ENCODE peak calls at places on chromosome 7, in eight cellular contexts. One of them, this sample, is unnamed.

GRCh38 chr7:143479055-143479766 is 1.5 kb downstream of the TAS2R41 start:
- DNase-seq in fibroblast of mammary gland: peak; percentile 63
- DNase-seq in cardiac muscle cell: no peak
- DNase-seq in astrocyte of the spinal cord: no peak
- DNase-seq in OCI-LY7: no peak
- DNase-seq in left ventricle myocardium inferior: no peak
- DNase-seq in colonic mucosa: no peak
- DNase-seq in transverse colon: no peak
- DNase-seq in this sample: no peak

GRCh38 chr7:75662579-75663301 is 76.0 kb downstream of the HIP1 start:
- DNase-seq in fibroblast of mammary gland: peak; percentile 22
- DNase-seq in cardiac muscle cell: no peak
- DNase-seq in astrocyte of the spinal cord: no peak
- DNase-seq in OCI-LY7: peak; percentile 91
- DNase-seq in left ventricle myocardium inferior: no peak
- DNase-seq in colonic mucosa: no peak
- DNase-seq in transverse colon: peak; percentile 38
- DNase-seq in this sample: no peak

GRCh38 chr7:41921453-41921912 is 218.6 kb upstream of the INHBA start:
- DNase-seq in fibroblast of mammary gland: peak; percentile 93
- DNase-seq in cardiac muscle cell: peak; percentile 75
- DNase-seq in astrocyte of the spinal cord: no peak
- DNase-seq in OCI-LY7: no peak
- DNase-seq in left ventricle myocardium inferior: no peak
- DNase-seq in colonic mucosa: no peak
- DNase-seq in transverse colon: no peak
- DNase-seq in this sample: no peak

GRCh38 chr7:130881091-130881798 is 147.2 kb upstream of the KLF14 start:
- DNase-seq in fibroblast of mammary gland: peak; percentile 24
- DNase-seq in cardiac muscle cell: no peak
- DNase-seq in astrocyte of the spinal cord: no peak
- DNase-seq in OCI-LY7: no peak
- DNase-seq in left ventricle myocardium inferior: no peak
- DNase-seq in colonic mucosa: no peak
- DNase-seq in transverse colon: no peak
- DNase-seq in this sample: no peak

GRCh38 chr7:2037805-2038635 is 194.7 kb downstream of the MAD1L1 start:
- DNase-seq in fibroblast of mammary gland: peak; percentile 49
- DNase-seq in cardiac muscle cell: peak; percentile 85
- DNase-seq in astrocyte of the spinal cord: peak; percentile 28
- DNase-seq in OCI-LY7: peak; percentile 47
- DNase-seq in left ventricle myocardium inferior: peak; percentile 53
- DNase-seq in colonic mucosa: no peak
- DNase-seq in transverse colon: no peak
- DNase-seq in this sample: no peak

GRCh38 chr7:22443370-22444180 is 56.4 kb downstream of the STEAP1B start:
- DNase-seq in fibroblast of mammary gland: peak; percentile 56
- DNase-seq in cardiac muscle cell: no peak
- DNase-seq in astrocyte of the spinal cord: peak; percentile 62
- DNase-seq in OCI-LY7: no peak
- DNase-seq in left ventricle myocardium inferior: no peak
- DNase-seq in colonic mucosa: peak; percentile 74
- DNase-seq in transverse colon: peak; percentile 48
- DNase-seq in this sample: no peak

GRCh38 chr7:2003931-2004812 is 228.6 kb downstream of the MAD1L1 start:
- DNase-seq in fibroblast of mammary gland: no peak
- DNase-seq in cardiac muscle cell: no peak
- DNase-seq in astrocyte of the spinal cord: no peak
- DNase-seq in OCI-LY7: no peak
- DNase-seq in left ventricle myocardium inferior: peak; percentile 13
- DNase-seq in colonic mucosa: no peak
- DNase-seq in transverse colon: no peak
- DNase-seq in this sample: no peak

GRCh38 chr7:5629941-5630340 is 151.5 kb downstream of the RNF216 start:
- DNase-seq in fibroblast of mammary gland: peak; percentile 81
- DNase-seq in cardiac muscle cell: peak; percentile 47
- DNase-seq in astrocyte of the spinal cord: peak; percentile 81
- DNase-seq in OCI-LY7: no peak
- DNase-seq in left ventricle myocardium inferior: no peak
- DNase-seq in colonic mucosa: no peak
- DNase-seq in transverse colon: no peak
- DNase-seq in this sample: no peak

GRCh38 chr7:93757421-93757820 is 133.1 kb downstream of the TFPI2 start:
- DNase-seq in fibroblast of mammary gland: peak; percentile 52
- DNase-seq in cardiac muscle cell: peak; percentile 43
- DNase-seq in astrocyte of the spinal cord: peak; percentile 5
- DNase-seq in OCI-LY7: no peak
- DNase-seq in left ventricle myocardium inferior: no peak
- DNase-seq in colonic mucosa: no peak
- DNase-seq in transverse colon: no peak
- DNase-seq in this sample: no peak

GRCh38 chr7:94366827-94367226 is 27.9 kb upstream of the COL1A2 start:
- DNase-seq in fibroblast of mammary gland: no peak
- DNase-seq in cardiac muscle cell: peak; percentile 57
- DNase-seq in astrocyte of the spinal cord: no peak
- DNase-seq in OCI-LY7: no peak
- DNase-seq in left ventricle myocardium inferior: no peak
- DNase-seq in colonic mucosa: no peak
- DNase-seq in transverse colon: no peak
- DNase-seq in this sample: no peak

GRCh38 chr7:32200593-32200992 is 130.4 kb upstream of the PDE1C start:
- DNase-seq in fibroblast of mammary gland: no peak
- DNase-seq in cardiac muscle cell: no peak
- DNase-seq in astrocyte of the spinal cord: no peak
- DNase-seq in OCI-LY7: no peak
- DNase-seq in left ventricle myocardium inferior: no peak
- DNase-seq in colonic mucosa: no peak
- DNase-seq in transverse colon: no peak
- DNase-seq in this sample: no peak

GRCh38 chr7:80637911-80638765 is at the start of gene CD36:
- DNase-seq in fibroblast of mammary gland: no peak
- DNase-seq in cardiac muscle cell: no peak
- DNase-seq in astrocyte of the spinal cord: no peak
- DNase-seq in OCI-LY7: no peak
- DNase-seq in left ventricle myocardium inferior: no peak
- DNase-seq in colonic mucosa: no peak
- DNase-seq in transverse colon: no peak
- DNase-seq in this sample: no peak

GRCh38 chr7:104272767-104273384 is 55.5 kb upstream of the LHFPL3 start:
- DNase-seq in fibroblast of mammary gland: peak; percentile 68
- DNase-seq in cardiac muscle cell: peak; percentile 53
- DNase-seq in astrocyte of the spinal cord: peak; percentile 49
- DNase-seq in OCI-LY7: peak; percentile 15
- DNase-seq in left ventricle myocardium inferior: no peak
- DNase-seq in colonic mucosa: peak; percentile 20
- DNase-seq in transverse colon: no peak
- DNase-seq in this sample: peak; percentile 48

GRCh38 chr7:3021825-3022224 is 21.8 kb downstream of the CARD11 start:
- DNase-seq in fibroblast of mammary gland: no peak
- DNase-seq in cardiac muscle cell: no peak
- DNase-seq in astrocyte of the spinal cord: no peak
- DNase-seq in OCI-LY7: no peak
- DNase-seq in left ventricle myocardium inferior: no peak
- DNase-seq in colonic mucosa: no peak
- DNase-seq in transverse colon: no peak
- DNase-seq in this sample: no peak

GRCh38 chr7:154167807-154168206 is 115.6 kb downstream of the DPP6 start:
- DNase-seq in fibroblast of mammary gland: no peak
- DNase-seq in cardiac muscle cell: no peak
- DNase-seq in astrocyte of the spinal cord: no peak
- DNase-seq in OCI-LY7: no peak
- DNase-seq in left ventricle myocardium inferior: no peak
- DNase-seq in colonic mucosa: no peak
- DNase-seq in transverse colon: no peak
- DNase-seq in this sample: no peak

GRCh38 chr7:50333266-50333665 is 28.8 kb downstream of the IKZF1 start:
- DNase-seq in fibroblast of mammary gland: no peak
- DNase-seq in cardiac muscle cell: no peak
- DNase-seq in astrocyte of the spinal cord: no peak
- DNase-seq in OCI-LY7: peak; percentile 45
- DNase-seq in left ventricle myocardium inferior: no peak
- DNase-seq in colonic mucosa: no peak
- DNase-seq in transverse colon: no peak
- DNase-seq in this sample: no peak

GRCh38 chr7:86407291-86407690 is 236.4 kb upstream of the GRM3 start:
- DNase-seq in fibroblast of mammary gland: no peak
- DNase-seq in cardiac muscle cell: no peak
- DNase-seq in astrocyte of the spinal cord: peak; percentile 76
- DNase-seq in OCI-LY7: no peak
- DNase-seq in left ventricle myocardium inferior: no peak
- DNase-seq in colonic mucosa: no peak
- DNase-seq in transverse colon: no peak
- DNase-seq in this sample: no peak

GRCh38 chr7:97858221-97858620 is 14.0 kb downstream of the ASNS start:
- DNase-seq in fibroblast of mammary gland: no peak
- DNase-seq in cardiac muscle cell: no peak
- DNase-seq in astrocyte of the spinal cord: no peak
- DNase-seq in OCI-LY7: peak; percentile 13
- DNase-seq in left ventricle myocardium inferior: no peak
- DNase-seq in colonic mucosa: no peak
- DNase-seq in transverse colon: no peak
- DNase-seq in this sample: no peak

GRCh38 chr7:115593111-115593510 is 437.5 kb downstream of the TFEC start:
- DNase-seq in fibroblast of mammary gland: no peak
- DNase-seq in cardiac muscle cell: peak; percentile 31
- DNase-seq in astrocyte of the spinal cord: no peak
- DNase-seq in OCI-LY7: no peak
- DNase-seq in left ventricle myocardium inferior: no peak
- DNase-seq in colonic mucosa: no peak
- DNase-seq in transverse colon: no peak
- DNase-seq in this sample: no peak

GRCh38 chr7:128662091-128662490 is 10.0 kb upstream of the GARIN1A start:
- DNase-seq in fibroblast of mammary gland: no peak
- DNase-seq in cardiac muscle cell: no peak
- DNase-seq in astrocyte of the spinal cord: no peak
- DNase-seq in OCI-LY7: no peak
- DNase-seq in left ventricle myocardium inferior: no peak
- DNase-seq in colonic mucosa: no peak
- DNase-seq in transverse colon: no peak
- DNase-seq in this sample: no peak
- TF ChIP-seq CTCF in fibroblast of mammary gland: no peak
- TF ChIP-seq CTCF in cardiac muscle cell: no peak
- TF ChIP-seq CTCF in astrocyte of the spinal cord: no peak
- TF ChIP-seq CTCF in OCI-LY7: no peak
- TF ChIP-seq CTCF in left ventricle myocardium inferior: no peak
- TF ChIP-seq CTCF in colonic mucosa: no peak
- TF ChIP-seq CTCF in transverse colon: no peak
- TF ChIP-seq CTCF in this sample: no peak

DNA sequence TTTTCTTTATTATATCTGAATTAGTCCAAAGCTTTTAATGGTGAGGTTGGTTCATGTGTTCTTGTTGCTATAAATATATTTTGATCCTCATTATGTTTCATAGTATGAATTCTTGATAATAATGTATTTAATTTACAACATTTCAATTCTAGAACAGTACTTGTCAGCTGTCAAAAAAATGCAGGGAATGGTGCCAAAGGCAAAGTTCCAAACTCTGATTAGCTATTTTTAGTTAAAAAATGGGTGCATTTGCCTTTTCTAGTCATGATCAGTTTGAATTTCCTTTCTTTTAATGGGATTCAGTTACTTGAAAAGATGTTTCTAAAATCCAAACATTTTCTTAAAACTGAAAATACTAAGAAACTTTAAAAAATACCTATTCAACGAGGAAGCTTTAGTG is 49.6 kb downstream of the ANKIB1 start:
- DNase-seq in fibroblast of mammary gland: no peak
- DNase-seq in cardiac muscle cell: peak; percentile 18
- DNase-seq in astrocyte of the spinal cord: no peak
- DNase-seq in OCI-LY7: no peak
- DNase-seq in left ventricle myocardium inferior: no peak
- DNase-seq in colonic mucosa: no peak
- DNase-seq in transverse colon: no peak
- DNase-seq in this sample: no peak
- H3K4me3 ChIP-seq in fibroblast of mammary gland: no peak overlapping the region
- H3K4me3 ChIP-seq in cardiac muscle cell: no peak overlapping the region
- H3K4me3 ChIP-seq in astrocyte of the spinal cord: no peak overlapping the region
- H3K4me3 ChIP-seq in OCI-LY7: no peak overlapping the region
- H3K4me3 ChIP-seq in left ventricle myocardium inferior: peak overlapping the region; percentile 45
- H3K4me3 ChIP-seq in colonic mucosa: no peak overlapping the region
- H3K4me3 ChIP-seq in transverse colon: no peak overlapping the region
- H3K4me3 ChIP-seq in this sample: no peak overlapping the region

GRCh38 chr7:67636363-67637355 is 640.0 kb downstream of the TYW1 start:
- DNase-seq in fibroblast of mammary gland: no peak
- DNase-seq in cardiac muscle cell: peak; percentile 13
- DNase-seq in astrocyte of the spinal cord: no peak
- DNase-seq in OCI-LY7: no peak
- DNase-seq in left ventricle myocardium inferior: no peak
- DNase-seq in colonic mucosa: no peak
- DNase-seq in transverse colon: no peak
- DNase-seq in this sample: no peak
- TF ChIP-seq CTCF in fibroblast of mammary gland: no peak
- TF ChIP-seq CTCF in cardiac muscle cell: peak; percentile 20
- TF ChIP-seq CTCF in astrocyte of the spinal cord: no peak
- TF ChIP-seq CTCF in OCI-LY7: no peak
- TF ChIP-seq CTCF in left ventricle myocardium inferior: no peak
- TF ChIP-seq CTCF in colonic mucosa: no peak
- TF ChIP-seq CTCF in transverse colon: no peak
- TF ChIP-seq CTCF in this sample: peak; percentile 47

GRCh38 chr7:84187813-84188212 is 6.8 kb downstream of the SEMA3A start:
- DNase-seq in fibroblast of mammary gland: peak; percentile 53
- DNase-seq in cardiac muscle cell: peak; percentile 26
- DNase-seq in astrocyte of the spinal cord: peak; percentile 56
- DNase-seq in OCI-LY7: no peak
- DNase-seq in left ventricle myocardium inferior: no peak
- DNase-seq in colonic mucosa: no peak
- DNase-seq in transverse colon: no peak
- DNase-seq in this sample: no peak
- H3K4me3 ChIP-seq in fibroblast of mammary gland: no peak overlapping the region
- H3K4me3 ChIP-seq in cardiac muscle cell: no peak overlapping the region
- H3K4me3 ChIP-seq in astrocyte of the spinal cord: no peak overlapping the region
- H3K4me3 ChIP-seq in OCI-LY7: no peak overlapping the region
- H3K4me3 ChIP-seq in left ventricle myocardium inferior: no peak overlapping the region
- H3K4me3 ChIP-seq in colonic mucosa: no peak overlapping the region
- H3K4me3 ChIP-seq in transverse colon: no peak overlapping the region
- H3K4me3 ChIP-seq in this sample: no peak overlapping the region

DNA sequence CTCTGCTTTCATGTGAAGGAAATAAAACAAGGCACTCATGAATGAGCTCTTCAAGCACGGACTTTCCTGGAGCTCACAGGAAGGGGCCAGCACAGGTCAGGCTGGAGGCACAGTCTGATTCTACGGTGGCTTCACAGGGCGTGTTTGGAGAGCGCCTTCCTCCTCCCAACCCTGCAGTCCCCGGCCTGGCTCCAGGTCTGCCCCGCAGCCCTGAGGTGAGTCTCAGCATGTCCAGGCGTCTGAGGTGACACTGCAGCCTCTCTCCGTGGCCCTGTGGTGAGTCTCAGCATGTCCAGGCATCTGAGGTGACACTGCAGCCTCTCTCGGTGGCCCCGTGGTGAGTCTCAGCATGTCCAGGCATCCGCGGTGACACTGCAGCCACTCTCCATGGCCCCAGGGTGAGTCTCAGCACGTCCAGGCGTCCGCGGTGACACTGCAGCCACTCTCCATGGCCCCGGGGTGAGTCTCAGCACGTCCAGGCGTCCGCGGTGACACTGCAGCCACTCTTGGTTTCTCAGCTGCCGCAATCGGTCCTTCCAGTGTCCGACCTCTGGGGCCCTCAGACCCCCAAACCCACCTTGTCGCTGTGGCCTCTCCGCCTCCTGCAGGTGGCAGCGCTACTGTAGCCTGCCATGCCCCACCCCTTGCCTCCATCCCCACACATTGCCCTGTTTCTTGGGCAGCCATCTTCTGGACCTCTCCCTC is 381.7 kb downstream of the DNAJB6 start:
- DNase-seq in fibroblast of mammary gland: no peak
- DNase-seq in cardiac muscle cell: no peak
- DNase-seq in astrocyte of the spinal cord: no peak
- DNase-seq in OCI-LY7: no peak
- DNase-seq in left ventricle myocardium inferior: no peak
- DNase-seq in colonic mucosa: no peak
- DNase-seq in transverse colon: no peak
- DNase-seq in this sample: no peak
- TF ChIP-seq CTCF in fibroblast of mammary gland: no peak
- TF ChIP-seq CTCF in cardiac muscle cell: no peak
- TF ChIP-seq CTCF in astrocyte of the spinal cord: no peak
- TF ChIP-seq CTCF in OCI-LY7: no peak
- TF ChIP-seq CTCF in left ventricle myocardium inferior: no peak
- TF ChIP-seq CTCF in colonic mucosa: no peak
- TF ChIP-seq CTCF in transverse colon: no peak
- TF ChIP-seq CTCF in this sample: no peak

This sample was measured in LNCaP clone FGC.